ENCODE peak calls at places on chromosomes 13 and 19, in five cellular contexts. O is upper lobe of left lung, U is astrocyte, T is RWPE2, F is tibial artery. D is an unnamed sample. For H3K36me3 and H3K4me1, the result is how much of the 10 kb centered on the place peaks cover.

GRCh38 chr13:73844986-73845385 is 289.2 kb downstream of the KLF12 start:
- DNase-seq in O (no peak), U (peak), T (no peak), F (no peak), D (no peak)

GRCh38 chr13:21673592-21674270 is 2.9 kb downstream of the FGF9 start:
- DNase-seq in O (peak), U (no peak), T (no peak), F (no peak), D (no peak)

GRCh38 chr13:66234159-66234558 is 996.0 kb downstream of the PCDH9 start:
- DNase-seq in O (no peak), U (no peak), T (no peak), F (no peak), D (no peak)

GRCh38 chr19:11659612-11660011 is 62.3 kb downstream of the ZNF627 start:
- DNase-seq in O (no peak), U (no peak), T (no peak), F (no peak), D (no peak)

GRCh38 chr13:78194904-78195639 is 276.4 kb upstream of the EDNRB start:
- DNase-seq in O (no peak), U (peak), T (no peak), F (no peak), D (no peak)

GRCh38 chr13:72164811-72165210 is 297.8 kb upstream of the DACH1 start:
- DNase-seq in O (no peak), U (no peak), T (no peak), F (no peak), D (no peak)

GRCh38 chr13:30618186-30618937 is 642 bp downstream of the USPL1 start:
- DNase-seq in O (no peak), U (no peak), T (no peak), F (peak), D (peak)

GRCh38 chr13:71867101-71867814 is at the start of gene DACH1:
- DNase-seq in O (no peak), U (peak), T (no peak), F (no peak), D (no peak)

GRCh38 chr19:39154626-39155100 is 29.1 kb downstream of the PAK4 start:
- DNase-seq in O (no peak), U (no peak), T (no peak), F (no peak), D (no peak)

GRCh38 chr13:51178456-51179074 is 43.6 kb upstream of the FAM124A start:
- DNase-seq in O (no peak), U (no peak), T (no peak), F (no peak), D (no peak)

GRCh38 chr13:51674276-51674675 is 90.0 kb downstream of the WDFY2 start:
- DNase-seq in O (no peak), U (no peak), T (peak), F (no peak), D (no peak)

GRCh38 chr13:44860427-44860826 is 128.8 kb downstream of the NUFIP1 start:
- DNase-seq in O (no peak), U (no peak), T (no peak), F (no peak), D (no peak)

GRCh38 chr19:53906211-53907192 is 2.6 kb upstream of the CACNG7 start:
- DNase-seq in O (peak), U (no peak), T (peak), F (no peak), D (no peak)

DNA sequence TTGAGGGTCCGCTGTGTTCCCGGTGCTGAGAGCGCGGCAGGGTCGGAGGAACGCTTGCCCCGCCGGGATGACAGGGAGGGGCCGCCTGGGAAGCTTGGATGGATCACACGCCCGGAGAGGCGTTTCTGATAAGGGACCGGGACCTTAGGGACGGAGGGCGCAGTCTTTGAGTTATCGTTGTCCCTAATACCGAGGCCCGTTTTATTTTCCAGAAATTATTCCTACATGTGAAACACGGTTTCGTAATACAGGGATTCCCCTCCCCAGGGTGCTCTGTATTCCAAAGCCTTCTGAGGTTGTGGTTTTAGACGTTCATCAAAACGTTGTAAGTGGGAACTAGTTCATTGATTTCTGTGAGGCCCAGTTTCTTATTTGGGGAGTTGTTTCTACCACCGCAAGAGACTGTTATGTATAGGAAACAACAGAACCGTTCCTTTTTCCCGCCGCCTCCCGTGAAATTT is 744 bp downstream of the PDCD5 start:
- DNase-seq in O (no peak), U (peak), T (no peak), F (no peak), D (no peak)
- H3K27ac ChIP-seq in O (peak), U (peak), T (peak), F (peak), D (peak)

GRCh38 chr19:47066376-47067214 is 18.2 kb upstream of the TMEM160 start:
- DNase-seq in O (peak), U (no peak), T (no peak), F (no peak), D (no peak)
- H3K36me3 ChIP-seq in O (half or more), U (under half), T (half or more), F (half or more), D (under half)

GRCh38 chr19:48619692-48620565 is 623 bp downstream of the SPHK2 start:
- DNase-seq in O (no peak), U (no peak), T (no peak), F (no peak), D (no peak)
- H3K4me1 ChIP-seq in O (half or more), U (under half), T (under half), F (half or more), D (under half)

DNA sequence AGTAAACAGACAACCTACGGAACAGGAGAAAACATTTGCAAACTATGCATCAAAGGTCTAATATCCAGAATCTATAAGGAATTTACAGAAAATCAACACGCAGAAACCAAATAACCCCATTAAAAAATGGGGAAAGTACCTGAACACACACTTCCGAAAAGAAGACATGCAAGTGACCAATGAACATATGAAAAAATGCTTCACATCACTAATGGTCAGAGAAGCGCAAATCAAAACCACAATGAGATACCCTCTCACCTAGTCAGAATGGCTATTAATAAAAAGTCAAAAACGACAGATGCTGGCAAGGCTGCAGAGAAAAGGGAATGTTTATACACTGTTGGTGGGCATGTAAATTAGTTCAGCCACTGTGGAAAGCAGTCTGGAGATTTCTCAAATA is 29.5 kb downstream of the SLC25A15 start:
- DNase-seq in O (no peak), U (no peak), T (no peak), F (no peak), D (no peak)
- H3K27ac ChIP-seq in O (no peak), U (no peak), T (no peak), F (no peak), D (no peak)

GRCh38 chr19:10195199-10195519 is 406 bp upstream of the DNMT1 start:
- DNase-seq in O (no peak), U (no peak), T (no peak), F (no peak), D (no peak)
- H3K36me3 ChIP-seq in O (under half), U (under half), T (under half), F (under half), D (under half)

GRCh38 chr19:44874317-44874716 is 16.7 kb upstream of the TOMM40 start:
- DNase-seq in O (no peak), U (no peak), T (no peak), F (no peak), D (no peak)

GRCh38 chr19:44872661-44873060 is 18.4 kb upstream of the TOMM40 start:
- DNase-seq in O (no peak), U (no peak), T (no peak), F (no peak), D (no peak)

GRCh38 chr19:44876930-44877530 is 14.0 kb upstream of the TOMM40 start:
- DNase-seq in O (no peak), U (no peak), T (no peak), F (no peak), D (no peak)

GRCh38 chr19:44878119-44878865 is 12.8 kb upstream of the TOMM40 start:
- DNase-seq in O (no peak), U (no peak), T (no peak), F (no peak), D (no peak)

GRCh38 chr19:44875666-44876418 is 15.2 kb upstream of the TOMM40 start:
- DNase-seq in O (no peak), U (peak), T (no peak), F (no peak), D (no peak)
- H3K4me1 ChIP-seq in O (under half), U (under half), T (under half), F (under half), D (under half)

GRCh38 chr19:31231181-31231580 is 118.1 kb downstream of the TSHZ3 start:
- DNase-seq in O (no peak), U (peak), T (no peak), F (no peak), D (no peak)

GRCh38 chr19:31232871-31233270 is 116.4 kb downstream of the TSHZ3 start:
- DNase-seq in O (no peak), U (peak), T (no peak), F (no peak), D (no peak)

GRCh38 chr19:31235806-31236205 is 113.4 kb downstream of the TSHZ3 start:
- DNase-seq in O (no peak), U (no peak), T (no peak), F (no peak), D (no peak)

GRCh38 chr19:31232220-31232619 is 117.0 kb downstream of the TSHZ3 start:
- DNase-seq in O (no peak), U (peak), T (no peak), F (no peak), D (no peak)

GRCh38 chr19:31233288-31233687 is 115.9 kb downstream of the TSHZ3 start:
- DNase-seq in O (no peak), U (no peak), T (no peak), F (no peak), D (no peak)
- H3K27ac ChIP-seq in O (no peak), U (peak), T (peak), F (no peak), D (no peak)

D was measured in gastrocnemius medialis.